ENCODE peak calls at places on chromosome 16, in four cellular contexts. C is kidney, U is SJCRH30, R is AG04450. E is an unnamed sample.

GRCh38 chr16:7736138-7736537 is 403.5 kb downstream of the RBFOX1 start:
- DNase-seq in C (no peak), U (no peak), R (no peak), E (no peak)

GRCh38 chr16:57446530-57447141 is 549 bp downstream of the CIAPIN1 start:
- DNase-seq in C (peak; percentile 79), U (peak; percentile 45), R (no peak), E (no peak)

GRCh38 chr16:55154261-55154660 is 169.7 kb upstream of the IRX6 start:
- DNase-seq in C (no peak), U (no peak), R (no peak), E (no peak)

GRCh38 chr16:49382916-49383315 is 9.3 kb downstream of the C16orf78 start:
- DNase-seq in C (no peak), U (peak; percentile 13), R (no peak), E (no peak)

GRCh38 chr16:75267631-75268264 is 16.3 kb upstream of the BCAR1 start:
- DNase-seq in C (peak; percentile 84), U (peak; percentile 89), R (no peak), E (peak; percentile 81)

GRCh38 chr16:11310997-11311561 is 29.9 kb upstream of the PRM1 start:
- DNase-seq in C (no peak), U (no peak), R (no peak), E (no peak)

GRCh38 chr16:50464325-50465290 is 83.6 kb upstream of the NKD1 start:
- DNase-seq in C (peak; percentile 20), U (no peak), R (no peak), E (no peak)

GRCh38 chr16:47258874-47259461 is 115.2 kb upstream of the NETO2 start:
- DNase-seq in C (no peak), U (peak; percentile 44), R (peak; percentile 2), E (no peak)

GRCh38 chr16:4303973-4304372 is 11.9 kb upstream of the GLIS2 start:
- DNase-seq in C (no peak), U (no peak), R (no peak), E (no peak)

GRCh38 chr16:48157794-48158193 is 2.0 kb upstream of the ABCC12 start:
- DNase-seq in C (no peak), U (no peak), R (no peak), E (peak; percentile 15)

GRCh38 chr16:81445143-81445922 is 725 bp downstream of the CMIP start:
- DNase-seq in C (peak; percentile 87), U (peak; percentile 33), R (no peak), E (peak; percentile 64)

GRCh38 chr16:24035127-24035842 is 199.5 kb downstream of the PRKCB start:
- DNase-seq in C (no peak), U (no peak), R (no peak), E (no peak)

GRCh38 chr16:86706726-86707125 is 128.4 kb downstream of the FOXL1 start:
- DNase-seq in C (no peak), U (no peak), R (no peak), E (no peak)

GRCh38 chr16:87678618-87679017 is 76.3 kb downstream of the JPH3 start:
- DNase-seq in C (no peak), U (no peak), R (no peak), E (no peak)

GRCh38 chr16:66175580-66175979 is 190.9 kb upstream of the CDH5 start:
- DNase-seq in C (no peak), U (peak; percentile 56), R (no peak), E (no peak)

GRCh38 chr16:73058616-73059409 is 10.9 kb upstream of the ZFHX3 start:
- DNase-seq in C (peak; percentile 86), U (peak; percentile 53), R (no peak), E (no peak)

GRCh38 chr16:48617711-48618148 is 7.8 kb upstream of the N4BP1 start:
- DNase-seq in C (no peak), U (peak; percentile 57), R (no peak), E (no peak)

GRCh38 chr16:70750893-70751467 is 50.0 kb downstream of the VAC14 start:
- DNase-seq in C (peak; percentile 95), U (no peak), R (peak; percentile 96), E (peak; percentile 45)

GRCh38 chr16:88957887-88958577 is 19.0 kb downstream of the CBFA2T3 start:
- DNase-seq in C (no peak), U (no peak), R (no peak), E (no peak)

GRCh38 chr16:50627419-50627818 is 53.7 kb downstream of the SNX20 start:
- DNase-seq in C (peak; percentile 39), U (no peak), R (no peak), E (no peak)

GRCh38 chr16:6722786-6723185 is 609.9 kb upstream of the RBFOX1 start:
- DNase-seq in C (no peak), U (no peak), R (no peak), E (no peak)

GRCh38 chr16:89525146-89525913 is 17.1 kb downstream of the SPG7 start:
- DNase-seq in C (no peak), U (peak; percentile 70), R (no peak), E (no peak)

GRCh38 chr16:29809031-29809747 is 2.8 kb upstream of the PRRT2 start:
- DNase-seq in C (peak; percentile 87), U (no peak), R (no peak), E (no peak)

GRCh38 chr16:29808219-29808900 is 2.0 kb downstream of the MAZ start:
- DNase-seq in C (peak; percentile 81), U (no peak), R (no peak), E (no peak)

GRCh38 chr16:29811170-29811895 is 660 bp upstream of the PRRT2 start:
- DNase-seq in C (peak; percentile 99), U (peak; percentile 97), R (peak; percentile 95), E (peak; percentile 96)

GRCh38 chr16:29810699-29811169 is 1.3 kb upstream of the PRRT2 start:
- DNase-seq in C (no peak), U (no peak), R (no peak), E (no peak)

DNA sequence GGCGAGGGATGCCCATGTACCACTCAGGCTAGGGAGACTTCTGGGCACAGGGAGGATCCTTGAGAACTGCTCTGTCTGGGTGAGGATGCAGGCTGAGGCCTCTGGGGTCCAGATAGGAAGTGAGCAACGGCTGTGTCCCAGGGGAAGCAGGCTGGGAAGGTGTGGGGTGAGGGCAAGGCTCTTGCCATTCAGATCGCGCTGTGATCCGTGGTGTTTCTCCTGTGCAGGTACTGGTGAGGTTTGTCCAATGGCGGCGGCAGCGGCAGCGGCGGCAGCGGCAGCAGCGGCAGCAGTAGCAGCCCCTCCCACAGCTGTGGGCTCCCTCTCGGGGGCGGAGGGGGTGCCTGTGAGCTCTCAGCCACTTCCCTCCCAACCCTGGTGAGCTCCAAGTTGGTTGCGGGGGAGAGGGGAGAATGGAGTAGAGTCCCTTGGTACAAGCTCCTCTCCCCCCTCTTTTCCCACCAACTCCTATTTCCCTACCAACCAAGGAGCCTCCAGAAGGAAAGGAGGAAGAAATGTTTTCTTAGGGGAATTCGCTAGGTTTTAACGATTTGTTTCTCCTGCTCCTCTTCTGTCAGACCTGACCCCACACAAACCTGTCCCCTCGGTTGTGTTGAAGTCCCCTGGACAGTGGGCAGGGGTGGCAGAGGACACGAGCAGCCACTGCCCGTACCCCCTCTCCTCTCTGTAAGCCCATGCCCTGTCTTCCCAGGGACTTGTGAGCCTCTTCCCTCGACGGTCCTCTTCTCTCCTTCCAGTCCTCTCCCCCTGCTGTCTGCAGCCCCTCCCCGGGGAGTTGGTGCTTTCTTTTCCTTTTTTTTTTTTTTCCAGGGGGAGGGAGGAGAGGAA is 1.9 kb upstream of the PRRT2 start:
- DNase-seq in C (no peak), U (no peak), R (no peak), E (no peak)
- H3K4me3 ChIP-seq in C (no peak overlapping the region), U (no peak overlapping the region), R (peak overlapping the region; percentile 5), E (no peak overlapping the region)

GRCh38 chr16:30356401-30357084 is 1.4 kb upstream of the CD2BP2 start:
- DNase-seq in C (peak; percentile 70), U (no peak), R (no peak), E (no peak)
- H3K4me3 ChIP-seq in C (no peak overlapping the region), U (no peak overlapping the region), R (no peak overlapping the region), E (peak overlapping the region; percentile 83)

DNA sequence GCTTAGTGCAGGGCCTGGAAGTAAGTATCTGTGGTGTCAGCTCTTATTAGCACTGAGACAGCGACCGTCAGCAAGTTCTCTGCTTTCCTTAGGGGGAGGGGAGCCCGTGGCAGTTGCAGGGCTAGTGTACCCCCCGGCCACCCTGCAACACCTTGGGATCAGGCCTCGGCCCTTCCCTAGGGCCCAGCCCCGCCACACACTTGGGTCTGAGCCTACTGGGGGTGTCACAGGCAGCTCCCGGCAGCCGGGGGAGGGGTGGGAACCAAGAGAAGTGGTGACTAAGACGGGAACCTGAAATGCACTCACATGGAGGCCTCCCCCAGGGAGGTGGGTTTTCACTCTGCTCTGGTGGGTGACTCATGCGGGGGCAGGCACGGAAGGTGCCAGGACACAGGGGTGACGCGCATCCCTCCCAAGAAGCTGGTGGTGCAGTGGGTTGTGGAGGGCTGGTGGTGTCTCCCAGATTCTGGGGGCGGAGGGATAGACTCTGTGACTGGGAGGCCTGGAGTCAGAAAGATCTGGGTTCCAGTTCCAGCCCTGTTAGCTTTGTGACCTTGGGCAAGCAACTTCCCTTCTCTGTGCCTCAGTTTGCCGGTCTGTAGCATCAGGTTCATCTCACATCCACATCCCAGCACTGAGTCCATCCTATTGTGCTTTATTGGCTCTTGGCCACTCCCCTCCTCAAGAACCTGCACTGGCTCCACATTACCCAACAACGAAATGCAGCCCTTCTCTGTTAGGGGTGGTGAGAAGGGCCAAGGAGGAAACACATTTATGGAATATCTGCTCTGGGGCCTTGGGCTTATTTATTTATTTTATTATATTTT is 44.5 kb downstream of the LAT start:
- DNase-seq in C (no peak), U (peak; percentile 54), R (peak; percentile 81), E (peak; percentile 44)
- H3K4me3 ChIP-seq in C (no peak overlapping the region), U (peak overlapping the region; percentile 11), R (peak overlapping the region; percentile 22), E (no peak overlapping the region)

GRCh38 chr16:15642557-15643452 is at the start of gene MARF1:
- DNase-seq in C (peak; percentile 100), U (peak; percentile 97), R (peak; percentile 72), E (peak; percentile 96)

GRCh38 chr16:15644306-15644961 is 1.5 kb upstream of the MARF1 start:
- DNase-seq in C (no peak), U (peak; percentile 84), R (no peak), E (no peak)

GRCh38 chr16:15640966-15641365 is 2.0 kb downstream of the MARF1 start:
- DNase-seq in C (no peak), U (no peak), R (no peak), E (no peak)

GRCh38 chr16:15641753-15642556 is 999 bp downstream of the MARF1 start:
- DNase-seq in C (no peak), U (peak; percentile 5), R (no peak), E (no peak)

DNA sequence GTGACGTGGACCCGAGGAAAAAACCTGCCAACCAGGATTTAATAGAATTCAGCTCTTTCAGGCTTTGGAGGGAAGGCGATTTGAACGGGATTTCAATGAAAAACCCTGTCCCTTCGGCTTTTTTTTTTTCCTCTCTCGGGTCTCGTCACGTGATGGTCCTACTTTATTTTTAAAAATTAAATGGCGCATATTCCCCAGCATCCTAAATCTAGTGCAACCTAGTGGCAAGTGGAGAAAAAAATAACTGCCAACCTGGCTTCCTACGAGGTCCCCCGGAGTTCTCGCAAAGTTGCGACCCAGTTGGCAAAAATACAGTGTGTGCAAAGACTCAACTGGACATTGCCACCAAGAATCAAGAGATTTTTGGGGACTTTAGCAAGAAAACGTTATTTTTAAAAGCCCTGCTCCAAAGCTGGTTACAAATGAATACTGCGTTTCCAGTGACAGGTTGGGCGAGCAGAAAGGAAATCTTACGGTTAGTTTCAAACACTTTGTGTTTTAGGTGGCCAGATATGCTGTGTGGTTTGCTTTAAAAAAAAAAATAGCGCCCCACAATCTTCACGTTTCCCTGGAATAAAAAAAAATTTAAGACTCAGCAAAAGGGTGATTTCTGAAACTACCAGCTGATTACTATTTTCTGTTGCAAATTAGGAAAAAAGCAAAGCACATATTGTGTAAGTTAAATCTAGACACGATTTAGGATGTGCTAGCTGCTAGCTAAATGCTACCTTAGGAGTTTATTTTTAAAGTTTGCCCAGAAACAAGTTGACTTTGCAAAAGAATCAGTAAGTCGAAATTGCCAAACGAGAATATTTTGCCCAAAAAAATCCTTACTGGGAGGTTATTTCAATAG is 725 bp upstream of the MARF1 start:
- DNase-seq in C (no peak), U (no peak), R (peak; percentile 23), E (no peak)
- H3K4me3 ChIP-seq in C (peak overlapping the region; percentile 94), U (peak overlapping the region; percentile 87), R (peak overlapping the region; percentile 90), E (peak overlapping the region; percentile 76)

E was measured in breast epithelium.